ENCODE peak calls at places on chromosomes 5 and 9, in seven cellular contexts. One of them, this sample, is unnamed. For H3K4me1, the result is how much of the 10 kb centered on the place peaks cover.

GRCh38 chr5:138953370-138954256 is 78.5 kb upstream of the LRRTM2 start:
- DNase-seq in HCT116: no peak
- DNase-seq in H1: no peak
- DNase-seq in SK-N-SH: peak
- DNase-seq in GM12878: no peak
- DNase-seq in stomach: peak
- DNase-seq in sigmoid colon: peak
- DNase-seq in this sample: peak

GRCh38 chr9:108296056-108296455 is 559.7 kb downstream of the ACTL7B start:
- DNase-seq in HCT116: no peak
- DNase-seq in H1: no peak
- DNase-seq in SK-N-SH: no peak
- DNase-seq in GM12878: no peak
- DNase-seq in stomach: no peak
- DNase-seq in sigmoid colon: no peak
- DNase-seq in this sample: no peak

GRCh38 chr9:3908731-3909130 is 382.9 kb upstream of the RFX3 start:
- DNase-seq in HCT116: no peak
- DNase-seq in H1: no peak
- DNase-seq in SK-N-SH: no peak
- DNase-seq in GM12878: no peak
- DNase-seq in stomach: no peak
- DNase-seq in sigmoid colon: no peak
- DNase-seq in this sample: no peak

GRCh38 chr9:70021026-70021571 is 22.5 kb upstream of the MAMDC2 start:
- DNase-seq in HCT116: no peak
- DNase-seq in H1: no peak
- DNase-seq in SK-N-SH: no peak
- DNase-seq in GM12878: no peak
- DNase-seq in stomach: peak
- DNase-seq in sigmoid colon: no peak
- DNase-seq in this sample: no peak

GRCh38 chr9:114258866-114259799 is 63.8 kb upstream of the ORM1 start:
- DNase-seq in HCT116: no peak
- DNase-seq in H1: no peak
- DNase-seq in SK-N-SH: no peak
- DNase-seq in GM12878: no peak
- DNase-seq in stomach: no peak
- DNase-seq in sigmoid colon: no peak
- DNase-seq in this sample: no peak

GRCh38 chr5:35956429-35956828 is 18.0 kb upstream of the CAPSL start:
- DNase-seq in HCT116: no peak
- DNase-seq in H1: no peak
- DNase-seq in SK-N-SH: no peak
- DNase-seq in GM12878: no peak
- DNase-seq in stomach: no peak
- DNase-seq in sigmoid colon: no peak
- DNase-seq in this sample: no peak

GRCh38 chr5:59241564-59241963 is 652.0 kb downstream of the PDE4D start:
- DNase-seq in HCT116: no peak
- DNase-seq in H1: no peak
- DNase-seq in SK-N-SH: no peak
- DNase-seq in GM12878: no peak
- DNase-seq in stomach: no peak
- DNase-seq in sigmoid colon: no peak
- DNase-seq in this sample: no peak

GRCh38 chr5:5340206-5340729 is 82.2 kb upstream of the ICE1 start:
- DNase-seq in HCT116: peak
- DNase-seq in H1: peak
- DNase-seq in SK-N-SH: peak
- DNase-seq in GM12878: no peak
- DNase-seq in stomach: peak
- DNase-seq in sigmoid colon: peak
- DNase-seq in this sample: no peak

GRCh38 chr9:73869261-73869660 is 627.9 kb upstream of the RORB start:
- DNase-seq in HCT116: no peak
- DNase-seq in H1: no peak
- DNase-seq in SK-N-SH: no peak
- DNase-seq in GM12878: peak
- DNase-seq in stomach: peak
- DNase-seq in sigmoid colon: no peak
- DNase-seq in this sample: no peak

GRCh38 chr9:14021871-14022525 is 291.9 kb downstream of the NFIB start:
- DNase-seq in HCT116: no peak
- DNase-seq in H1: no peak
- DNase-seq in SK-N-SH: no peak
- DNase-seq in GM12878: no peak
- DNase-seq in stomach: no peak
- DNase-seq in sigmoid colon: no peak
- DNase-seq in this sample: no peak

GRCh38 chr5:67156976-67157583 is 39.5 kb downstream of the CD180 start:
- DNase-seq in HCT116: peak
- DNase-seq in H1: no peak
- DNase-seq in SK-N-SH: peak
- DNase-seq in GM12878: no peak
- DNase-seq in stomach: peak
- DNase-seq in sigmoid colon: no peak
- DNase-seq in this sample: peak

GRCh38 chr5:157865844-157866243 is 6.9 kb upstream of the CLINT1 start:
- DNase-seq in HCT116: no peak
- DNase-seq in H1: no peak
- DNase-seq in SK-N-SH: no peak
- DNase-seq in GM12878: no peak
- DNase-seq in stomach: no peak
- DNase-seq in sigmoid colon: no peak
- DNase-seq in this sample: no peak

GRCh38 chr5:111697881-111698757 is 58.9 kb downstream of the NREP start:
- DNase-seq in HCT116: no peak
- DNase-seq in H1: no peak
- DNase-seq in SK-N-SH: no peak
- DNase-seq in GM12878: no peak
- DNase-seq in stomach: no peak
- DNase-seq in sigmoid colon: no peak
- DNase-seq in this sample: no peak

GRCh38 chr5:167947312-167947711 is 344.1 kb upstream of the WWC1 start:
- DNase-seq in HCT116: no peak
- DNase-seq in H1: no peak
- DNase-seq in SK-N-SH: no peak
- DNase-seq in GM12878: no peak
- DNase-seq in stomach: no peak
- DNase-seq in sigmoid colon: no peak
- DNase-seq in this sample: no peak

GRCh38 chr5:93249651-93250289 is 331.2 kb downstream of the NR2F1-AS1 start:
- DNase-seq in HCT116: peak
- DNase-seq in H1: no peak
- DNase-seq in SK-N-SH: no peak
- DNase-seq in GM12878: no peak
- DNase-seq in stomach: no peak
- DNase-seq in sigmoid colon: no peak
- DNase-seq in this sample: no peak
- H3K27ac ChIP-seq in HCT116: peak
- H3K27ac ChIP-seq in H1: no peak
- H3K27ac ChIP-seq in SK-N-SH: peak
- H3K27ac ChIP-seq in GM12878: no peak
- H3K27ac ChIP-seq in stomach: peak
- H3K27ac ChIP-seq in sigmoid colon: peak
- H3K27ac ChIP-seq in this sample: peak

DNA sequence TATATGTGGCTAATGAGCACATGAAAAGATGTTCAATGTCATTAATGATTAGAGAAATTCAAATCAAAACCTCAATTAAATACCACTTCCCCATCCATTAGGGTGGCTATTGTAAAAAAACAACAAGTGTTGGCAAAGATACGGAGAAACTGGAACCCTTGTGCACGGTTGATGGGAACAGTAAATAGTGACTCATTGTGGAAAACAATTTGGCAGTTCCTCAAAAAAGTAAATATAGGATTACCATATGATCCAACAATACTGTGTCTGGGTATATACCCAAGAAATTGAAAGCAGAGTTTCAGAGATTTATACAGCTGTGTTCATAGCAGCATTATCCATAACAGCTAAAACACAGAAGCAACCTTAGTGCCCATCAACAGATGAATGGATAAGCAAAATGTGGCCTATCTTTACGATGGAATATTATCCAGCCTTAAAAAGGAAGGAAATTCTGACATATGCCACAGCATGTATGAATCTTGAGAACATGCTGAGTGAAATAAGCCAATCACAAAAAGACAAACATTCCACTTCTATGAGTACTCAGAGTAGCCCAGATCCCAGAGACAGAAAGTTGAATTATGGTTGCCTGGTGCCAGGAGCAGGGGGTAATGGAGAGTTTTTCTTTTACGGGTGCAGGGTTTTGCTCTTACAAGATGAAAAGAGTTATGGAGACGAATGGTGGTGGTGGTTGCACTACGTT is 41.4 kb upstream of the LRRC14B start:
- DNase-seq in HCT116: no peak
- DNase-seq in H1: no peak
- DNase-seq in SK-N-SH: no peak
- DNase-seq in GM12878: no peak
- DNase-seq in stomach: no peak
- DNase-seq in sigmoid colon: no peak
- DNase-seq in this sample: no peak
- TF ChIP-seq POLR2AphosphoS5 in HCT116: no peak
- TF ChIP-seq POLR2AphosphoS5 in H1: no peak
- TF ChIP-seq POLR2AphosphoS5 in SK-N-SH: no peak
- TF ChIP-seq POLR2AphosphoS5 in GM12878: no peak
- TF ChIP-seq POLR2AphosphoS5 in stomach: no peak
- TF ChIP-seq POLR2AphosphoS5 in sigmoid colon: no peak
- TF ChIP-seq POLR2AphosphoS5 in this sample: no peak

DNA sequence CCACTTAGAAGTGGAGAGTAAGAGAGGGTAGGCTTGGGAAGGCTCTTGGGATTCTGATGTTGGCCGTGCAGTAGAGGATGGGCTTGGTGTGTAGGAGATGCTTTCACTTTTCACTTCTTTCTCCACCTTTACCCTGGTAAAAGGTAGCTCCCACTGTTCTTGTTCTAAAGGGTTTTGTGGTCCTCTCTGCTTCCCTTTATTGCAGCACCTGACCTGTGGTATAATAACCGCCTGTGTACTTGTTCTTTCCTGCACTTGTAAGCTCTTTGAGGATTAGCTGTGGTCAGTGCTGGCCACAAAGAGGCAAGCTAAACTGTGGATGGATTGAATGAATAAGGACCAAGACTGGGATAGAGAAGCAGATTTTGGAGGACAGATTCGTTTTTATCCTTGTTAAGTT is 25.2 kb downstream of the KDM4C start:
- DNase-seq in HCT116: no peak
- DNase-seq in H1: no peak
- DNase-seq in SK-N-SH: no peak
- DNase-seq in GM12878: no peak
- DNase-seq in stomach: no peak
- DNase-seq in sigmoid colon: peak
- DNase-seq in this sample: no peak
- H3K4me1 ChIP-seq in HCT116: under half
- H3K4me1 ChIP-seq in H1: under half
- H3K4me1 ChIP-seq in SK-N-SH: under half
- H3K4me1 ChIP-seq in GM12878: under half
- H3K4me1 ChIP-seq in stomach: under half
- H3K4me1 ChIP-seq in sigmoid colon: under half
- H3K4me1 ChIP-seq in this sample: under half

GRCh38 chr9:126373241-126373640 is 46.6 kb downstream of the MVB12B start:
- DNase-seq in HCT116: no peak
- DNase-seq in H1: no peak
- DNase-seq in SK-N-SH: no peak
- DNase-seq in GM12878: no peak
- DNase-seq in stomach: no peak
- DNase-seq in sigmoid colon: no peak
- DNase-seq in this sample: no peak
- H3K27ac ChIP-seq in HCT116: no peak
- H3K27ac ChIP-seq in H1: no peak
- H3K27ac ChIP-seq in SK-N-SH: peak
- H3K27ac ChIP-seq in GM12878: no peak
- H3K27ac ChIP-seq in stomach: no peak
- H3K27ac ChIP-seq in sigmoid colon: peak
- H3K27ac ChIP-seq in this sample: peak

GRCh38 chr5:128541385-128541784 is 3.3 kb upstream of the FBN2 start:
- DNase-seq in HCT116: no peak
- DNase-seq in H1: no peak
- DNase-seq in SK-N-SH: no peak
- DNase-seq in GM12878: no peak
- DNase-seq in stomach: no peak
- DNase-seq in sigmoid colon: no peak
- DNase-seq in this sample: no peak
- TF ChIP-seq POLR2AphosphoS5 in HCT116: no peak
- TF ChIP-seq POLR2AphosphoS5 in H1: no peak
- TF ChIP-seq POLR2AphosphoS5 in SK-N-SH: no peak
- TF ChIP-seq POLR2AphosphoS5 in GM12878: no peak
- TF ChIP-seq POLR2AphosphoS5 in stomach: no peak
- TF ChIP-seq POLR2AphosphoS5 in sigmoid colon: no peak
- TF ChIP-seq POLR2AphosphoS5 in this sample: no peak

DNA sequence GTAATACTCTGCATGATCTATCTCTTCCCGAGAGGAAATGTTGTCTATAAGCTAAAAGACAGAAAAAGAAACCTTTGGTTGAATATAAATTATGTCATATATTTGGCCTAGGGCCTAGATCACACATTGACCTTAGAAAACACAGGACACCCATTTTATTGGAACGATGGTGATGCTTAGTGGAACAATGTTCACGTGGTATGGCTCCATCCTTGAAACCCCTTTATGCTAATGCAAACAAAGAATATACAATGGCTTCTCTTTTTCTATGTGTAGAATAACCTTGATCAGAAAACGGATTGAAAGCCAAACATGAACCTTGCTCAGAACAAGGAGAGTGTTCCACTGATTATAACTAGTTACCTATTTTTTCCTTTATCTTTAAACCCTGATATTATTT is 24.5 kb downstream of the MRPS27 start:
- DNase-seq in HCT116: no peak
- DNase-seq in H1: no peak
- DNase-seq in SK-N-SH: no peak
- DNase-seq in GM12878: no peak
- DNase-seq in stomach: no peak
- DNase-seq in sigmoid colon: no peak
- DNase-seq in this sample: no peak
- H3K4me1 ChIP-seq in HCT116: under half
- H3K4me1 ChIP-seq in H1: under half
- H3K4me1 ChIP-seq in SK-N-SH: under half
- H3K4me1 ChIP-seq in GM12878: under half
- H3K4me1 ChIP-seq in stomach: under half
- H3K4me1 ChIP-seq in sigmoid colon: under half
- H3K4me1 ChIP-seq in this sample: under half

DNA sequence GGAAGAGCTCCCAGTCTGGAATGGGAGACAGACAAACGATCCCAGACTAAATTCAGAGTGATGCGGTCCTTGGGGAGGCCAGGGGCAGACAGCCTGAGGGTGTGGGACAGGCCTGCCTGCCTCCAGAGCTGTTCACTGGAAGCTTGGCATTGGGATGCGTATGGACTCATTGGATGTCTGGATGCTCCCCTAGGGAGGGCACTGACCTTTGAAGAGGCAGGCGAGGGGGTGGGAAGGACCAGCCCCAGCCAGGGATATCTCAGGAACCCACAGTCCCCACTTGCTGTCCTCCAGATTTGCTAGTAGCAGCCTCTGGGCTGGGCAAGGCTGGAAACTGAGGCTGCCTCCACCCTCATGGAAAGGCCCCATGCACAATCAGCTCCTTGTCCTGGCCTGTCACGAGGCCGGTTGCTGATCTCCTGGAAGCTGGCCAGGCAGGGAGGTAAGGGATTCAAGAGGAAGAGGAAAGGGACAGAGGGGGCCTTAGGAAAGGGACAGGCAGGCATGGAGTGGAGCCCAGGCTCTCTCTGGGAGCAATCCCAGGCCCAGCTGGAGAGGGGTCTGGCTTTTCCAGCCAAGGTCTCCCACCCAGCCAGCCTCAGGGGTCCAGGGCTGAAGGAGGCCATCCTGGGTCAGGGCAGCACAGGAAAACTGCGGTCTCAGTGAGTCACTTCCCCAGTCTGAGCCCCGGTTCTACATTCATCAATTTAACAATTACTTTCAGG is 69.1 kb upstream of the GGTA1 start:
- DNase-seq in HCT116: no peak
- DNase-seq in H1: no peak
- DNase-seq in SK-N-SH: peak
- DNase-seq in GM12878: no peak
- DNase-seq in stomach: no peak
- DNase-seq in sigmoid colon: peak
- DNase-seq in this sample: no peak
- H3K27ac ChIP-seq in HCT116: no peak
- H3K27ac ChIP-seq in H1: no peak
- H3K27ac ChIP-seq in SK-N-SH: peak
- H3K27ac ChIP-seq in GM12878: no peak
- H3K27ac ChIP-seq in stomach: peak
- H3K27ac ChIP-seq in sigmoid colon: peak
- H3K27ac ChIP-seq in this sample: no peak

This sample was measured in spleen.